ENCODE peak calls at places on chromosomes 3 and 15, in ten cellular contexts. R, M, Q, H, O, Y, F, K, B and L are unnamed samples.
A peak's percentile ranks its signal among the peaks of the same experiment; 100 is the strongest.

GRCh38 chr3:158103131-158103955 is 2.9 kb downstream of the SHOX2 start:
- DNase-seq in O (peak; percentile 66), R (no peak), K (peak; percentile 48), B (peak; percentile 26), F (no peak), H (peak; percentile 37), Y (peak; percentile 65), M (no peak), Q (peak; percentile 42), L (peak; percentile 23)

GRCh38 chr3:9099711-9100110 is 136.4 kb upstream of the RAD18 start:
- DNase-seq in M (no peak), Q (no peak), F (no peak), Y (no peak), K (no peak), O (no peak), R (no peak), B (no peak), H (no peak), L (no peak)

GRCh38 chr3:164064298-164064697 is 1014.0 kb downstream of the SI start:
- DNase-seq in K (no peak), O (no peak), M (no peak), Y (no peak), H (no peak), R (no peak), B (no peak), F (no peak), Q (no peak), L (no peak)

GRCh38 chr3:49098910-49099630 is 5.2 kb upstream of the QRICH1 start:
- DNase-seq in K (no peak), F (no peak), O (no peak), R (no peak), Y (no peak), Q (no peak), M (no peak), H (peak; percentile 34), B (no peak), L (no peak)

GRCh38 chr3:69558912-69559311 is 173.0 kb upstream of the FRMD4B start:
- DNase-seq in F (no peak), R (peak; percentile 79), Y (no peak), H (no peak), K (no peak), B (peak; percentile 46), O (no peak), Q (no peak), M (peak; percentile 36), L (no peak)

GRCh38 chr15:89217031-89217430 is 4.3 kb downstream of the RLBP1 start:
- DNase-seq in R (no peak), K (no peak), Y (no peak), M (no peak), O (no peak), B (no peak), H (no peak), F (no peak), Q (no peak), L (no peak)

GRCh38 chr15:60720084-60720483 is 241.1 kb upstream of the ICE2 start:
- DNase-seq in Q (no peak), K (peak; percentile 29), B (no peak), M (no peak), O (no peak), H (no peak), F (no peak), Y (no peak), R (no peak), L (no peak)

GRCh38 chr3:2921903-2922302 is 188.3 kb downstream of the IL5RA start:
- DNase-seq in M (no peak), O (peak; percentile 21), Q (no peak), Y (no peak), K (peak; percentile 49), F (peak; percentile 24), B (no peak), H (no peak), R (peak; percentile 2), L (no peak)

GRCh38 chr3:32246079-32246675 is 7.7 kb downstream of the CMTM8 start:
- DNase-seq in R (peak; percentile 62), Y (no peak), K (no peak), O (no peak), H (no peak), B (no peak), Q (no peak), F (no peak), M (no peak), L (no peak)

GRCh38 chr3:13850161-13850945 is 29.5 kb downstream of the WNT7A start:
- DNase-seq in Y (no peak), Q (no peak), H (peak; percentile 87), B (no peak), K (no peak), O (peak; percentile 18), R (peak; percentile 94), F (no peak), M (no peak), L (no peak)

GRCh38 chr3:115693868-115694267 is 70.6 kb downstream of the GAP43 start:
- DNase-seq in Q (no peak), K (no peak), R (no peak), F (no peak), O (no peak), Y (no peak), M (peak; percentile 25), H (no peak), B (no peak), L (no peak)

GRCh38 chr3:143465638-143466037 is 346.1 kb downstream of the CHST2 start:
- DNase-seq in O (no peak), M (no peak), B (no peak), F (no peak), H (no peak), K (no peak), Y (no peak), Q (no peak), R (peak; percentile 46), L (no peak)

GRCh38 chr3:150346956-150347863 is 60.9 kb upstream of the TSC22D2 start:
- DNase-seq in B (no peak), F (no peak), M (no peak), K (no peak), H (no peak), Y (no peak), O (no peak), Q (no peak), R (peak; percentile 72), L (no peak)

GRCh38 chr15:51732661-51733060 is 4.8 kb downstream of the LYSMD2 start:
- DNase-seq in F (no peak), O (no peak), R (no peak), M (no peak), B (no peak), Y (no peak), Q (no peak), K (no peak), H (no peak), L (no peak)

GRCh38 chr3:179288845-179289244 is 34.0 kb upstream of the ZNF639 start:
- DNase-seq in M (no peak), K (no peak), H (no peak), O (no peak), Q (no peak), B (no peak), F (no peak), Y (no peak), R (no peak), L (no peak)

GRCh38 chr3:69325151-69325550 is 60.7 kb downstream of the FRMD4B start:
- DNase-seq in K (no peak), M (no peak), H (no peak), B (no peak), Y (no peak), Q (no peak), F (no peak), O (no peak), R (no peak), L (no peak)

DNA sequence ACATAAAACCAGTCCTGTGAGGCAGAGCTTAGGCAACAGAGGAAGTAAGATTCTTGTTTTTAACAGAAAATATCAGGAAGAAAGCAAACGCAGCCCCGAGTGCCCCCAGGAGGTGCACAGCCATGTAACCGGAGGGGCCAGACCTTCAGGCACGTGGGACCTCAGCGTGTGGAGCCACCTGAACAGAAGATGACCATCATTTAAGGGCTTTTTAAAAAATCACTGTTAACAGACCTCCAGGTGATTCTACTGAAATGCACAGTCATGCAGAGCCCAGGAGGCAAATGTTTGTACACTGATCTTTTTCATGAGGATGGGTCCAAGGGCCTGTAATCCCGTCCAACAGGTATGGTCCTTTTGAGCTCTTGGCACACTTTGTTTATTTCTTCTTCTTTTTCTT is 38.8 kb downstream of the SPG21 start:
- DNase-seq in K (no peak), O (no peak), Q (no peak), F (no peak), H (no peak), M (no peak), B (no peak), R (no peak), Y (no peak), L (no peak)
- TF ChIP-seq CTCF in K (no peak), O (no peak), Q (no peak), F (no peak), H (no peak), M (no peak), B (no peak), R (no peak), Y (no peak), L (no peak)

GRCh38 chr3:124923833-124924232 is 10.7 kb downstream of the MUC13 start:
- DNase-seq in R (peak; percentile 8), B (no peak), M (no peak), Q (no peak), Y (no peak), K (no peak), H (no peak), F (no peak), O (no peak), L (no peak)
- TF ChIP-seq CTCF in R (peak; percentile 12), B (no peak), M (no peak), Q (no peak), Y (no peak), K (no peak), H (peak; percentile 7), F (no peak), O (no peak), L (no peak)

GRCh38 chr3:111539351-111540331 is 2.4 kb upstream of the CD96 start:
- DNase-seq in M (peak; percentile 16), F (peak; percentile 38), O (peak; percentile 80), B (peak; percentile 65), R (peak; percentile 71), H (peak; percentile 69), Y (peak; percentile 74), Q (peak; percentile 71), K (peak; percentile 30), L (peak; percentile 60)
- TF ChIP-seq CTCF in M (peak; percentile 19), F (peak; percentile 78), O (peak; percentile 96), B (peak; percentile 69), R (peak; percentile 90), H (peak; percentile 65), Y (peak; percentile 35), Q (peak; percentile 83), K (peak; percentile 75), L (peak; percentile 92)

DNA sequence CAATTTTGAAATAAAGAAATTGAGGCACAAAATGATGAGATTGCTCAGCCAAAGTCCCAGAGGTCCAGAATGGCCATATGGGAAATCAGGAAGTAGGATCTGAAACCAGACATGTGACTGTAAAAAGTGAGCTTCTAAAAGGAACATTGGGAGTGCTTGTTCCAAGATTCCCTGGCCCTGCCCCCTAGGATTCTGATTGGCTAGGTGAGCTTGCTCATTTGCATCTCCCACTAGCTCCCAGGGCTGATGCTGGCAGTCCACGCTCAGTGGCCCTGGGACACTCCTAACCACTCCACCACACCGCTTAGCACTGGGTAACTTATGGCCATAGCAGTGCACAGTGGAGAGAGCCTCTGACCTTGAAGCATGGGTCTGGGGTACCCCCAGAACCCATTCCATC is 326.7 kb downstream of the NTRK3 start:
- DNase-seq in R (no peak), O (no peak), H (no peak), B (no peak), M (no peak), K (no peak), Y (no peak), F (no peak), Q (no peak), L (no peak)
- TF ChIP-seq CTCF in R (no peak), O (no peak), H (no peak), B (no peak), M (no peak), K (no peak), Y (no peak), F (no peak), Q (no peak), L (no peak)